ENCODE peak calls at places on chromosomes 12 and 14, in four cellular contexts. T, D, M and B are unnamed samples.
A peak's percentile ranks its signal among the peaks of the same experiment; 100 is the strongest.

GRCh38 chr14:59424707-59425106 is 40.5 kb downstream of the GPR135 start:
- DNase-seq in T (no peak), D (no peak), M (no peak), B (no peak)

GRCh38 chr12:39352470-39352869 is 90.5 kb downstream of the KIF21A start:
- DNase-seq in D (no peak), M (no peak), T (no peak), B (no peak)

GRCh38 chr12:121578230-121579189 is 2.3 kb downstream of the KDM2B start:
- DNase-seq in M (peak; percentile 87), T (no peak), D (peak; percentile 38), B (no peak)

GRCh38 chr12:51836012-51836832 is 12.3 kb downstream of the FIGNL2 start:
- DNase-seq in T (no peak), D (no peak), M (no peak), B (no peak)

GRCh38 chr14:64945431-64945830 is 2.9 kb upstream of the GPX2 start:
- DNase-seq in D (no peak), T (no peak), M (no peak), B (no peak)

GRCh38 chr12:31582155-31582554 is 8.8 kb downstream of the DENND5B start:
- DNase-seq in M (no peak), D (no peak), T (no peak), B (no peak)

GRCh38 chr14:69483765-69484443 is 624 bp upstream of the PLEKHD1 start:
- DNase-seq in D (no peak), M (no peak), T (peak; percentile 73), B (no peak)

GRCh38 chr12:116152268-116152667 is 125.2 kb downstream of the MED13L start:
- DNase-seq in T (no peak), M (no peak), D (no peak), B (no peak)

GRCh38 chr14:103872492-103873113 is 25.2 kb upstream of the PPP1R13B start:
- DNase-seq in D (no peak), T (no peak), M (no peak), B (no peak)

GRCh38 chr14:56796259-56796658 is 14.0 kb downstream of the OTX2 start:
- DNase-seq in D (no peak), T (no peak), M (no peak), B (no peak)

GRCh38 chr12:3117628-3118027 is 40.4 kb downstream of the TSPAN9 start:
- DNase-seq in D (no peak), T (no peak), M (no peak), B (no peak)

GRCh38 chr12:6230321-6231110 is 30.3 kb downstream of the CD9 start:
- DNase-seq in M (peak; percentile 93), T (peak; percentile 78), D (no peak), B (no peak)

GRCh38 chr12:122997343-122998250 is 17.1 kb downstream of the ARL6IP4 start:
- DNase-seq in D (no peak), M (peak; percentile 68), T (no peak), B (no peak)

GRCh38 chr12:29750131-29750927 is 33.4 kb downstream of the TMTC1 start:
- DNase-seq in D (peak; percentile 17), T (no peak), M (no peak), B (no peak)

GRCh38 chr12:108047130-108047550 is 81.9 kb upstream of the WSCD2 start:
- DNase-seq in T (no peak), M (no peak), D (no peak), B (no peak)

GRCh38 chr14:62599616-62600385 is 445.5 kb downstream of the KCNH5 start:
- DNase-seq in M (no peak), T (no peak), D (no peak), B (no peak)

GRCh38 chr14:69481815-69482568 is 2.5 kb upstream of the PLEKHD1 start:
- DNase-seq in D (peak; percentile 46), M (no peak), T (no peak), B (no peak)

GRCh38 chr14:105061428-105062047 is 3.7 kb downstream of the GPR132 start:
- DNase-seq in M (peak; percentile 94), D (peak; percentile 74), T (peak; percentile 76), B (no peak)

GRCh38 chr14:30767624-30768023 is 106.7 kb upstream of the COCH start:
- DNase-seq in M (no peak), T (no peak), D (no peak), B (no peak)

GRCh38 chr12:132366341-132366861 is 37.0 kb upstream of the GALNT9 start:
- DNase-seq in M (peak; percentile 69), D (no peak), T (peak; percentile 58), B (no peak)

GRCh38 chr14:82710257-82710841 is 1176.7 kb upstream of the SEL1L start:
- DNase-seq in M (no peak), D (no peak), T (peak; percentile 67), B (peak; percentile 14)

GRCh38 chr14:84409435-84409834 is 1120.5 kb upstream of the FLRT2 start:
- DNase-seq in D (no peak), M (no peak), T (no peak), B (no peak)
- TF ChIP-seq CTCF in D (no peak), M (no peak), T (no peak), B (no peak)

DNA sequence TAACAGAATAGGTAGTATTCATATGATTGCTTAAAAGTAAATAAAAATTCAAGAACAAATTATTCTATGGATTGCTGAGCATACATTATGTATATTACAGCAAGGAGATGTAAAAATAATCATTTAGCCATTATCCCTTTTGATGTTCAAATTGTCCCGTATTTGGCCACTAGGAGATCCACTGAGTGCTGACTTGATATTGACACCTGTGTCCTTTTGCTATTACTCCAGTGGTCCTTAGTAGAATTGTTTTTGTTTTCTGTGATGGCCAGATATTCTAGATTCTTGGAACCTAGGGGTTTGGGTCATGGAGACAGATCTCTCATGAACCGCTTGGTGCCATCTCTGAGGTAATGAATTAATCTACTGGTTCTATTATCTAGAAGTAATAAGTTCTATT is 16.8 kb downstream of the ERO1A start:
- DNase-seq in M (no peak), T (no peak), D (no peak), B (no peak)
- TF ChIP-seq CTCF in M (no peak), T (peak; percentile 28), D (peak; percentile 37), B (no peak)

DNA sequence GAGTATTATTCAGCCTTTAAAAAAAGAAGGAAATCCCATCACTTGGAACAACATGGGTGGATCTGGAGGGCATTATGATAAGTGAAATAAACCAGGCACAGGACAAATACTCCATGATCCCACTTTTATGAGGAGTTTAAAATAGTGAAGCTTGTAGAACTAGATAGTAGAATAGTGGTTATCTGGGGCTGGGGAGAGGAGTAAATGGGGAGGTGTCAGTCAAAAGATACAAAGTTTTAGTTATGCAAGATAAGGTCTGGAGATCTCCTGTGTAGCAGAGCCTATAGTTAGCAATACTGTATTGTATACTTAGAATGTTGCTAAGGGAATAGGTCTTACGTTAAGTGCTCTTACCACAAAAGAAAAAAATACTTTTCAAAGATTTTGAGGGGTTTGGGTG is 64.9 kb downstream of the RIC8B start:
- DNase-seq in D (no peak), T (no peak), M (no peak), B (no peak)
- TF ChIP-seq CTCF in D (no peak), T (no peak), M (no peak), B (no peak)

GRCh38 chr12:94107910-94108309 is 40.5 kb upstream of the PLXNC1 start:
- DNase-seq in M (no peak), D (no peak), T (no peak), B (no peak)

GRCh38 chr12:94110258-94110657 is 38.1 kb upstream of the PLXNC1 start:
- DNase-seq in D (no peak), M (no peak), T (no peak), B (no peak)

GRCh38 chr12:94111290-94111689 is 37.1 kb upstream of the PLXNC1 start:
- DNase-seq in D (no peak), M (no peak), T (no peak), B (no peak)

GRCh38 chr12:94112116-94112515 is 36.3 kb upstream of the PLXNC1 start:
- DNase-seq in M (no peak), T (no peak), D (no peak), B (no peak)

DNA sequence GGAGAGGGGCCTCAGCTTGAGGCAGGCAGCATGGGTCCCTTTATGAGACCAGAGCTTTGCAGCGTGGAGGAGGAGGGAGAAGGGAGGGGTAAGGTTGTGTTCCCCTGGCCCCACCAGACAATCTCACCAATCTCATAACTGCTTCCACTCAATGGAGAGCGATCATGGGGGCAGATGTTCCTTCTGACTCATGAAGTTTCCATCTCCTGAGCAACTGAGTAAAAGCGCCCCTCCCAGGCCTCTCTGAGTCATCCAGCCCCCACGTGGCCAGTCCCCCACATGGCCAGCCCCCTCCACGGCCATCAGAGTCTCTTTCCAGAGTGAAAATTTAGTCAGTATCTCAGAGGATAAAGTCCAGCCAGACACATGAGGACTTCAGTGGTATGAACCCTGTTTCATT is 39.2 kb upstream of the PLXNC1 start:
- DNase-seq in M (no peak), D (no peak), T (no peak), B (no peak)
- TF ChIP-seq CTCF in M (no peak), D (no peak), T (no peak), B (no peak)

GRCh38 chr12:110279976-110280783 is 867 bp upstream of the ATP2A2 start:
- DNase-seq in D (no peak), T (no peak), M (no peak), B (no peak)
- TF ChIP-seq CTCF in D (no peak), T (no peak), M (no peak), B (no peak)

GRCh38 chr12:113720629-113721028 is 245.5 kb downstream of the RBM19 start:
- DNase-seq in M (no peak), D (no peak), T (no peak), B (no peak)

GRCh38 chr12:113724703-113725556 is 241.2 kb downstream of the RBM19 start:
- DNase-seq in D (no peak), T (no peak), M (no peak), B (no peak)

GRCh38 chr12:113723631-113724030 is 242.5 kb downstream of the RBM19 start:
- DNase-seq in D (no peak), M (no peak), T (no peak), B (no peak)

GRCh38 chr12:113719911-113720591 is 246.1 kb downstream of the RBM19 start:
- DNase-seq in T (no peak), M (no peak), D (no peak), B (no peak)

DNA sequence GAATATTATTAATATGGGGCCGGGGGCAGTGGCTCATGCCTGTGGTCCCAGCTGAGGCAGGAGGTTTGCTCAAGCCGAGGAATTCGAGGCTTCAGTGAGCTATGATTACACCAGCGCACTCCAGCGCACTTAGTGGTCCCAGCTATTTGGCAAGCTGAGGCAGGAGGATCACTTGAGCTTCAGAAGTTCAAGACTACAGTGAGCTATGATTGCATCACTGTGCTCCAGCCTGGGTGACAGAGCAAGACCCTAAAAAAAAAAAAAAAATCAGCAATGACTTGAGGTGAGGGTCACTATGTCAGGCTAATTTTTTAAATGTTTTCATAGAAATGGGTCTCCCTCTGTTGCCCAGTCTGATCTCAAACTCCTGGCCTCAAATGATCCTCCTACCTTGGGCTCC is 243.4 kb downstream of the RBM19 start:
- DNase-seq in M (no peak), D (no peak), T (no peak), B (no peak)
- TF ChIP-seq CTCF in M (no peak), D (no peak), T (no peak), B (no peak)